ENCODE peak calls at places on chromosomes 13 and 19, in ten cellular contexts. M is Right ventricle myocardium superior; Q is Panc1; X is gastrocnemius medialis; F is activated CD4-positive, alpha-beta T cell treated with anti-CD3 and anti-CD28 coated beads for 36 hours; O is activated CD8-positive, alpha-beta memory T cell treated with anti-CD3 and anti-CD28 coated beads, Interleukin-2, amount 10 ng/mL, durations not matched to agents 7 days and 5 days; U is activated T-cell treated with anti-CD3 and anti-CD28 coated beads, Interleukin-2, amount 50 U/mL, for 4 hours; H is stimulated activated memory B cell treated with anti-CD40 and anti-IgM and Interleukin-4, amounts not matched to agents 10 μg/mL and 1 μg/mL and 100 μg/mL, for 72 hours; P is right lobe of liver; L is pancreas. Z is an unnamed sample.

GRCh38 chr19:35629332-35629633 is 447 bp downstream of the RBM42 start:
- ATAC-seq in M (no peak), Q (no peak), X (no peak), F (no peak), O (no peak), U (no peak), H (no peak), P (no peak), L (no peak), Z (no peak)

GRCh38 chr13:29193083-29193482 is 372.9 kb downstream of the MTUS2 start:
- ATAC-seq in M (no peak), Q (no peak), X (no peak), F (no peak), O (no peak), U (no peak), H (no peak), P (no peak), L (no peak), Z (no peak)

GRCh38 chr19:18674616-18675015 is 8.9 kb upstream of the CRTC1 start:
- ATAC-seq in M (peak; percentile 57), Q (no peak), X (no peak), F (no peak), O (no peak), U (no peak), H (no peak), P (no peak), L (no peak), Z (no peak)

GRCh38 chr19:36420961-36421748 is 2.7 kb upstream of the ZFP82 start:
- ATAC-seq in M (peak; percentile 56), Q (no peak), X (no peak), F (no peak), O (no peak), U (no peak), H (no peak), P (peak; percentile 35), L (no peak), Z (no peak)

GRCh38 chr19:45160870-45161714 is at the start of gene NKPD1:
- ATAC-seq in M (no peak), Q (peak; percentile 31), X (no peak), F (no peak), O (no peak), U (no peak), H (no peak), P (no peak), L (peak; percentile 78), Z (no peak)

GRCh38 chr13:49053899-49054298 is 78.2 kb downstream of the FNDC3A start:
- ATAC-seq in M (no peak), Q (no peak), X (no peak), F (no peak), O (no peak), U (no peak), H (no peak), P (no peak), L (no peak), Z (no peak)

GRCh38 chr13:95512424-95512823 is 40.1 kb upstream of the CLDN10 start:
- ATAC-seq in M (no peak), Q (no peak), X (no peak), F (no peak), O (no peak), U (no peak), H (no peak), P (no peak), L (no peak), Z (no peak)

GRCh38 chr19:6482343-6482686 is 728 bp upstream of the DENND1C start:
- ATAC-seq in M (no peak), Q (no peak), X (no peak), F (peak; percentile 61), O (no peak), U (peak; percentile 19), H (no peak), P (no peak), L (no peak), Z (peak; percentile 20)

GRCh38 chr13:48231948-48232347 is 1.1 kb upstream of the ITM2B start:
- ATAC-seq in M (no peak), Q (no peak), X (no peak), F (no peak), O (no peak), U (no peak), H (no peak), P (no peak), L (no peak), Z (no peak)

GRCh38 chr13:45446181-45446580 is 18.6 kb upstream of the COG3 start:
- ATAC-seq in M (no peak), Q (no peak), X (no peak), F (no peak), O (no peak), U (no peak), H (no peak), P (no peak), L (no peak), Z (no peak)

GRCh38 chr19:54473983-54474382 is 887 bp upstream of the CDC42EP5 start:
- ATAC-seq in M (no peak), Q (no peak), X (no peak), F (no peak), O (no peak), U (no peak), H (no peak), P (no peak), L (no peak), Z (no peak)

GRCh38 chr13:112066624-112067004 is 335 bp upstream of the SOX1 start:
- ATAC-seq in M (peak; percentile 71), Q (no peak), X (no peak), F (peak; percentile 85), O (no peak), U (peak; percentile 90), H (peak; percentile 31), P (peak; percentile 40), L (no peak), Z (peak; percentile 29)

GRCh38 chr19:48720251-48720612 is 707 bp upstream of the MAMSTR start:
- ATAC-seq in M (peak; percentile 39), Q (peak; percentile 9), X (peak; percentile 72), F (peak; percentile 14), O (peak; percentile 25), U (peak; percentile 2), H (peak; percentile 5), P (no peak), L (peak; percentile 38), Z (no peak)

GRCh38 chr13:65929436-65929835 is 1300.7 kb downstream of the PCDH9 start:
- ATAC-seq in M (no peak), Q (no peak), X (no peak), F (no peak), O (no peak), U (no peak), H (no peak), P (no peak), L (no peak), Z (no peak)

GRCh38 chr13:108328848-108329247 is 59.3 kb downstream of the TNFSF13B start:
- ATAC-seq in M (no peak), Q (no peak), X (no peak), F (no peak), O (no peak), U (no peak), H (no peak), P (no peak), L (no peak), Z (no peak)

GRCh38 chr13:18971576-18972219 is 209.9 kb downstream of the TUBA3C start:
- ATAC-seq in M (no peak), Q (no peak), X (no peak), F (no peak), O (no peak), U (no peak), H (no peak), P (no peak), L (no peak), Z (no peak)

GRCh38 chr13:45316210-45316799 is 24.7 kb downstream of the TPT1 start:
- ATAC-seq in M (no peak), Q (no peak), X (no peak), F (no peak), O (no peak), U (no peak), H (no peak), P (peak; percentile 85), L (peak; percentile 71), Z (no peak)

GRCh38 chr13:48491423-48492122 is 41.3 kb downstream of the RCBTB2 start:
- ATAC-seq in M (no peak), Q (no peak), X (no peak), F (peak; percentile 53), O (peak; percentile 24), U (peak; percentile 41), H (no peak), P (no peak), L (no peak), Z (peak; percentile 54)

GRCh38 chr13:95684463-95684862 is 7.5 kb downstream of the DNAJC3 start:
- ATAC-seq in M (peak; percentile 28), Q (no peak), X (no peak), F (no peak), O (no peak), U (no peak), H (no peak), P (no peak), L (no peak), Z (no peak)

GRCh38 chr19:5632657-5633056 is 9.8 kb downstream of the SAFB start:
- ATAC-seq in M (no peak), Q (no peak), X (no peak), F (no peak), O (no peak), U (no peak), H (no peak), P (peak; percentile 65), L (no peak), Z (no peak)

GRCh38 chr13:44932850-44933251 is 56.4 kb downstream of the NUFIP1 start:
- ATAC-seq in M (peak; percentile 72), Q (no peak), X (peak; percentile 17), F (no peak), O (no peak), U (no peak), H (no peak), P (peak; percentile 88), L (no peak), Z (no peak)

GRCh38 chr19:11606484-11606883 is 9.2 kb downstream of the ZNF627 start:
- ATAC-seq in M (no peak), Q (no peak), X (no peak), F (no peak), O (no peak), U (no peak), H (no peak), P (no peak), L (no peak), Z (no peak)

GRCh38 chr19:47005164-47005641 is 14.4 kb upstream of the NPAS1 start:
- ATAC-seq in M (no peak), Q (peak; percentile 8), X (no peak), F (no peak), O (no peak), U (no peak), H (no peak), P (no peak), L (no peak), Z (no peak)

GRCh38 chr13:80497978-80498377 is 157.1 kb upstream of the SPRY2 start:
- ATAC-seq in M (no peak), Q (no peak), X (no peak), F (no peak), O (no peak), U (no peak), H (no peak), P (no peak), L (no peak), Z (no peak)

GRCh38 chr19:16337809-16338469 is 13.3 kb downstream of the KLF2 start:
- ATAC-seq in M (no peak), Q (peak; percentile 47), X (no peak), F (no peak), O (no peak), U (no peak), H (no peak), P (no peak), L (no peak), Z (no peak)

GRCh38 chr13:94997126-94997525 is 284.8 kb upstream of the SOX21 start:
- ATAC-seq in M (no peak), Q (no peak), X (no peak), F (no peak), O (no peak), U (no peak), H (no peak), P (no peak), L (no peak), Z (no peak)

GRCh38 chr19:22733691-22734090 is 50.3 kb downstream of the ZNF99 start:
- ATAC-seq in M (no peak), Q (no peak), X (no peak), F (no peak), O (no peak), U (no peak), H (no peak), P (no peak), L (no peak), Z (no peak)

GRCh38 chr19:13610042-13610691 is 103.9 kb upstream of the CACNA1A start:
- ATAC-seq in M (no peak), Q (no peak), X (no peak), F (no peak), O (peak; percentile 45), U (no peak), H (no peak), P (no peak), L (no peak), Z (no peak)